ENCODE peak calls at places on chromosome 13, in ten cellular contexts. S, T, L, D, R, E, F, Q, K and A are unnamed samples.

GRCh38 chr13:48097793-48098192 is 2.9 kb upstream of the MED4 start:
- DNase-seq in S (no peak), T (no peak), L (no peak), D (no peak), R (no peak), E (no peak), F (no peak), Q (no peak), K (no peak), A (no peak)

GRCh38 chr13:50189450-50189849 is 174.2 kb downstream of the KCNRG start:
- DNase-seq in S (no peak), T (no peak), L (peak; percentile 5), D (no peak), R (no peak), E (no peak), F (no peak), Q (no peak), K (no peak), A (no peak)

GRCh38 chr13:42271337-42272114 is 426 bp upstream of the AKAP11 start:
- DNase-seq in S (peak; percentile 98), T (peak; percentile 99), L (peak; percentile 100), D (peak; percentile 95), R (peak; percentile 95), E (peak; percentile 92), F (peak; percentile 94), Q (peak; percentile 100), K (peak; percentile 85), A (peak; percentile 95)

GRCh38 chr13:32636711-32637110 is 50.5 kb downstream of the PDS5B start:
- DNase-seq in S (no peak), T (no peak), L (no peak), D (no peak), R (no peak), E (no peak), F (no peak), Q (no peak), K (no peak), A (no peak)

GRCh38 chr13:110553417-110553816 is 8.1 kb downstream of the RAB20 start:
- DNase-seq in S (no peak), T (no peak), L (no peak), D (no peak), R (no peak), E (no peak), F (no peak), Q (no peak), K (no peak), A (no peak)

GRCh38 chr13:98406971-98407370 is 169.9 kb downstream of the STK24 start:
- DNase-seq in S (peak; percentile 24), T (no peak), L (no peak), D (no peak), R (no peak), E (no peak), F (no peak), Q (no peak), K (no peak), A (no peak)

GRCh38 chr13:31036717-31037116 is 104.3 kb downstream of the TEX26 start:
- DNase-seq in S (peak; percentile 7), T (no peak), L (no peak), D (no peak), R (no peak), E (no peak), F (no peak), Q (no peak), K (no peak), A (no peak)

GRCh38 chr13:98447881-98448641 is 128.8 kb downstream of the STK24 start:
- DNase-seq in S (no peak), T (no peak), L (peak; percentile 87), D (no peak), R (no peak), E (peak; percentile 86), F (no peak), Q (peak; percentile 38), K (peak; percentile 38), A (no peak)

GRCh38 chr13:93951153-93951552 is 528.3 kb downstream of the DCT start:
- DNase-seq in S (no peak), T (peak; percentile 33), L (no peak), D (no peak), R (no peak), E (no peak), F (no peak), Q (peak; percentile 22), K (no peak), A (no peak)

GRCh38 chr13:40652588-40652940 is 13.9 kb downstream of the FOXO1 start:
- DNase-seq in S (no peak), T (no peak), L (peak; percentile 82), D (no peak), R (peak; percentile 43), E (no peak), F (no peak), Q (no peak), K (no peak), A (no peak)

GRCh38 chr13:31053098-31053497 is 108.6 kb downstream of the HSPH1 start:
- DNase-seq in S (peak; percentile 45), T (no peak), L (no peak), D (no peak), R (no peak), E (no peak), F (no peak), Q (no peak), K (no peak), A (peak; percentile 73)

GRCh38 chr13:91187522-91187921 is 160.0 kb upstream of the MIR17HG start:
- DNase-seq in S (no peak), T (no peak), L (no peak), D (no peak), R (no peak), E (no peak), F (no peak), Q (no peak), K (no peak), A (no peak)

GRCh38 chr13:91185294-91185863 is 162.1 kb upstream of the MIR17HG start:
- DNase-seq in S (no peak), T (peak; percentile 46), L (no peak), D (no peak), R (no peak), E (no peak), F (no peak), Q (peak; percentile 46), K (no peak), A (no peak)

GRCh38 chr13:91184244-91184926 is 163.1 kb upstream of the MIR17HG start:
- DNase-seq in S (no peak), T (peak; percentile 2), L (no peak), D (no peak), R (no peak), E (no peak), F (no peak), Q (no peak), K (no peak), A (no peak)

GRCh38 chr13:91181892-91182291 is 165.6 kb upstream of the MIR17HG start:
- DNase-seq in S (no peak), T (no peak), L (no peak), D (no peak), R (no peak), E (no peak), F (no peak), Q (no peak), K (no peak), A (no peak)
- TF ChIP-seq CTCF in S (no peak), T (no peak), L (no peak), D (no peak), R (no peak), E (no peak), F (no peak), Q (no peak), K (no peak), A (no peak)

GRCh38 chr13:51935326-51936171 is 73.8 kb downstream of the CCDC70 start:
- DNase-seq in S (no peak), T (peak; percentile 14), L (no peak), D (no peak), R (no peak), E (peak; percentile 43), F (peak; percentile 54), Q (no peak), K (peak; percentile 35), A (no peak)
- TF ChIP-seq CTCF in S (no peak), T (peak; percentile 32), L (peak; percentile 8), D (no peak), R (peak; percentile 11), E (peak; percentile 59), F (peak; percentile 54), Q (peak; percentile 26), K (peak; percentile 17), A (no peak)

DNA sequence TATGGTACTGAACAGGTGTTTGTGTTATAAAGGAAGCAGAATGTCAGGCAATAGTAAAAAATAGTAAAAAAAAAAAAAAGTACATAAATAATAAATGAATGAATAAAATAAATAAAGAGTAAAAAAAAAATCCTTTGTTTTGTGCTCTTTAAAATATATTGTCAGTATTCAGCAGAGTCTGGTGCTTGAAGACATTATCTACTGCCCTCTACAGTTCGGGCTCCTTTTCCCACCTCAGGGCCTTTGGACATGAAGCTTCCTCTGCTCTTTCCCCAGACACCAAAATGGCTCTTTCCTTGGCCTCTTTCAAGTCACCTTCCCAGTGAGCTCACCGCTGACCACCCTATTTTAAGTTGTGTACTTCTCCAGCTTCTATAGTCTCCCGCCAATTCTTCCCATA is 137.5 kb downstream of the TNFRSF19 start:
- DNase-seq in S (no peak), T (peak; percentile 64), L (peak; percentile 58), D (no peak), R (no peak), E (peak; percentile 50), F (no peak), Q (peak; percentile 46), K (no peak), A (no peak)
- TF ChIP-seq CTCF in S (no peak), T (peak; percentile 49), L (peak; percentile 20), D (peak; percentile 35), R (peak; percentile 20), E (peak; percentile 52), F (no peak), Q (peak; percentile 27), K (peak; percentile 34), A (no peak)

DNA sequence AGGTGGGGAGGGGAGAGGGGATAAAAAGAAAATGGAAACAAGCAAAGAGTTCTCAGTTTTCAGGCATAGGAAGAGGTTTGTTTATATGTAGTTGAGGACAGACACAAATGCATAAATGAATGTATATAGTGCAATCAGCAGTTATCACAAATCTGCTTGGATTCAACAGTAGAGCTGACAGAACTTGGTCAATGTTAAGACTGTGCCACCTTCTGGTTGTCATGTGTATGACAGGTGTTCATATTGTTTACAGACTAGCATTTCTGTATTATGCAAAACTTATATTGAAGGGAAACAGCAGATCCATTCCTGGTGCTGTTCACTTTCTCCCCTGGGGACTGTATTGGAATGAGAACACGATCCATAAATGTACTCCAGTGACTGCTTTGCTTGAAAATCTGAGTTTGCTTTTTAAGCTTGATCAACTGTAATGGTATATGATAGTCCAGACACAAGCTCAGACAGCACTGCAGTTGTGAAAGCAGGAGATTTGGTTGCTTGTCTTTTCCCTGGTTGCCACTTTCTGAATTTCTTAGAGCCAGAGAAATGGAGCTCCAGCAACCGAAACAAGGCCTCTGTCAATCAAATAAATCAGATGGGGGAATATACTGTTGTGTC is 319.5 kb upstream of the OBI1 start:
- DNase-seq in S (no peak), T (peak; percentile 82), L (peak; percentile 77), D (peak; percentile 26), R (peak; percentile 41), E (peak; percentile 33), F (peak; percentile 11), Q (peak; percentile 64), K (peak; percentile 13), A (no peak)
- TF ChIP-seq CTCF in S (peak; percentile 15), T (peak; percentile 80), L (peak; percentile 66), D (peak; percentile 47), R (peak; percentile 59), E (peak; percentile 41), F (peak; percentile 69), Q (peak; percentile 60), K (peak; percentile 58), A (peak; percentile 65)